ENCODE peak calls at places on chromosomes 16 and 17, in ten cellular contexts. L is IMR-90, P is tibial artery, G is neural progenitor cell, C is A673, Z is H9, Q is osteoblast, S is PC-9, M is colonic mucosa, X is Caco-2. D is an unnamed sample. For H3K4me1, the result is how much of the 10 kb centered on the place peaks cover.

GRCh38 chr16:80117731-80118130 is 423.1 kb upstream of the DYNLRB2 start:
- DNase-seq in P (no peak), G (no peak), Q (no peak), M (no peak), L (no peak), S (no peak), X (no peak), C (no peak), Z (no peak), D (no peak)

GRCh38 chr17:488993-489757 is 136.6 kb upstream of the RPH3AL start:
- DNase-seq in C (peak), M (no peak), P (no peak), S (peak), X (peak), G (peak), Q (no peak), L (peak), Z (peak), D (no peak)

GRCh38 chr17:77942111-77942988 is 16.2 kb upstream of the TNRC6C start:
- DNase-seq in Q (no peak), X (no peak), Z (no peak), M (no peak), P (no peak), L (no peak), G (peak), C (no peak), S (no peak), D (no peak)

GRCh38 chr16:4194661-4195060 is 47.2 kb downstream of the SRL start:
- DNase-seq in X (no peak), L (no peak), S (no peak), Z (no peak), C (no peak), G (no peak), P (no peak), M (no peak), Q (peak), D (no peak)

GRCh38 chr16:85857406-85857805 is 41.6 kb upstream of the IRF8 start:
- DNase-seq in G (no peak), Z (no peak), C (no peak), P (peak), X (no peak), M (peak), S (no peak), Q (peak), L (no peak), D (no peak)

GRCh38 chr17:43416998-43417891 is 18.5 kb downstream of the ARL4D start:
- DNase-seq in S (no peak), X (no peak), Q (peak), L (peak), Z (no peak), C (no peak), M (peak), P (peak), G (no peak), D (no peak)

GRCh38 chr16:75997606-75998005 is 271.3 kb upstream of the CPHXL start:
- DNase-seq in S (no peak), Z (no peak), L (no peak), M (no peak), P (no peak), X (no peak), G (no peak), Q (no peak), C (no peak), D (peak)

GRCh38 chr16:11064846-11065245 is 120.5 kb downstream of the CLEC16A start:
- DNase-seq in P (no peak), X (no peak), Q (no peak), L (no peak), C (no peak), Z (no peak), S (no peak), G (no peak), M (no peak), D (no peak)

GRCh38 chr17:18182978-18183333 is 672 bp upstream of the ALKBH5 start:
- DNase-seq in M (peak), Q (peak), L (peak), C (peak), Z (no peak), P (peak), G (no peak), X (peak), S (peak), D (no peak)

GRCh38 chr17:42289863-42290165 is 1.5 kb downstream of the STAT5A start:
- DNase-seq in Z (no peak), M (no peak), C (no peak), X (no peak), L (no peak), G (no peak), S (no peak), P (no peak), Q (no peak), D (no peak)

GRCh38 chr17:42153919-42154491 is 784 bp downstream of the RAB5C start:
- DNase-seq in S (no peak), G (peak), C (no peak), X (peak), P (no peak), L (peak), M (peak), Z (no peak), Q (peak), D (no peak)

GRCh38 chr16:26058326-26058725 is 366.6 kb downstream of the HS3ST4 start:
- DNase-seq in C (no peak), P (no peak), G (peak), L (no peak), M (no peak), X (no peak), S (no peak), Z (no peak), Q (no peak), D (no peak)

GRCh38 chr17:57480438-57481196 is 224.3 kb downstream of the MSI2 start:
- DNase-seq in G (no peak), C (peak), S (peak), Z (no peak), X (no peak), Q (no peak), P (no peak), M (no peak), L (peak), D (peak)

GRCh38 chr16:66904428-66904845 is 14.2 kb downstream of the CDH16 start:
- DNase-seq in Q (no peak), S (no peak), P (no peak), G (no peak), L (no peak), Z (no peak), M (no peak), C (no peak), X (no peak), D (no peak)

GRCh38 chr16:6483634-6484033 is 849.0 kb upstream of the RBFOX1 start:
- DNase-seq in L (no peak), Z (peak), G (peak), S (no peak), P (no peak), X (no peak), M (no peak), Q (no peak), C (no peak), D (no peak)

GRCh38 chr17:38749222-38750043 is 1.3 kb upstream of the PCGF2 start:
- DNase-seq in M (peak), C (peak), S (peak), P (peak), X (peak), G (peak), Z (peak), L (peak), Q (peak), D (no peak)

GRCh38 chr17:63382826-63383225 is 63.3 kb downstream of the CYB561 start:
- DNase-seq in Z (no peak), M (no peak), Q (peak), S (no peak), G (no peak), L (peak), C (no peak), P (no peak), X (no peak), D (no peak)

GRCh38 chr17:72373910-72374741 is 253.3 kb downstream of the SOX9 start:
- DNase-seq in S (no peak), X (no peak), M (no peak), P (no peak), C (peak), Z (no peak), Q (peak), G (peak), L (peak), D (no peak)

GRCh38 chr17:17783121-17783824 is 53.5 kb downstream of the SREBF1 start:
- DNase-seq in S (peak), Q (no peak), C (peak), X (peak), L (no peak), M (peak), P (peak), Z (peak), G (peak), D (peak)

GRCh38 chr16:11462036-11462435 is 116.8 kb downstream of the RMI2 start:
- DNase-seq in X (no peak), M (no peak), G (no peak), C (no peak), Q (no peak), P (no peak), S (no peak), Z (no peak), L (no peak), D (no peak)

GRCh38 chr16:6749714-6750113 is 582.9 kb upstream of the RBFOX1 start:
- DNase-seq in M (no peak), X (no peak), L (no peak), P (no peak), Q (no peak), S (no peak), C (no peak), G (no peak), Z (no peak), D (no peak)

GRCh38 chr16:47983999-47984580 is 171.7 kb downstream of the ABCC12 start:
- DNase-seq in Z (no peak), M (no peak), S (no peak), L (no peak), Q (no peak), C (no peak), G (no peak), P (no peak), X (no peak), D (no peak)

GRCh38 chr16:27244363-27244755 is 24.2 kb downstream of the NSMCE1 start:
- DNase-seq in C (no peak), L (no peak), P (peak), S (no peak), Z (peak), M (no peak), Q (no peak), X (no peak), G (no peak), D (no peak)

GRCh38 chr16:63613701-63614100 is 1508.2 kb downstream of the CDH11 start:
- DNase-seq in C (no peak), L (peak), G (no peak), Z (no peak), P (no peak), X (no peak), S (no peak), Q (peak), M (no peak), D (peak)

GRCh38 chr17:58391302-58391984 is 25.9 kb downstream of the RNF43 start:
- DNase-seq in X (peak), C (peak), S (peak), P (no peak), L (no peak), G (no peak), Q (no peak), Z (no peak), M (peak), D (peak)

GRCh38 chr17:32517982-32518381 is 31.2 kb downstream of the CDK5R1 start:
- DNase-seq in Z (no peak), S (no peak), C (no peak), G (no peak), P (peak), X (no peak), M (no peak), L (no peak), Q (no peak), D (no peak)

GRCh38 chr17:32520737-32521399 is 34.1 kb downstream of the CDK5R1 start:
- DNase-seq in C (no peak), P (peak), Q (peak), G (no peak), M (no peak), S (no peak), Z (no peak), X (no peak), L (no peak), D (no peak)

GRCh38 chr17:32519769-32520701 is 33.2 kb downstream of the CDK5R1 start:
- DNase-seq in L (no peak), Z (peak), C (no peak), P (peak), Q (peak), X (no peak), G (peak), M (peak), S (no peak), D (peak)

GRCh38 chr17:32516940-32517711 is 30.3 kb downstream of the CDK5R1 start:
- DNase-seq in G (no peak), C (peak), S (no peak), L (no peak), Q (peak), M (no peak), X (no peak), P (peak), Z (no peak), D (no peak)

DNA sequence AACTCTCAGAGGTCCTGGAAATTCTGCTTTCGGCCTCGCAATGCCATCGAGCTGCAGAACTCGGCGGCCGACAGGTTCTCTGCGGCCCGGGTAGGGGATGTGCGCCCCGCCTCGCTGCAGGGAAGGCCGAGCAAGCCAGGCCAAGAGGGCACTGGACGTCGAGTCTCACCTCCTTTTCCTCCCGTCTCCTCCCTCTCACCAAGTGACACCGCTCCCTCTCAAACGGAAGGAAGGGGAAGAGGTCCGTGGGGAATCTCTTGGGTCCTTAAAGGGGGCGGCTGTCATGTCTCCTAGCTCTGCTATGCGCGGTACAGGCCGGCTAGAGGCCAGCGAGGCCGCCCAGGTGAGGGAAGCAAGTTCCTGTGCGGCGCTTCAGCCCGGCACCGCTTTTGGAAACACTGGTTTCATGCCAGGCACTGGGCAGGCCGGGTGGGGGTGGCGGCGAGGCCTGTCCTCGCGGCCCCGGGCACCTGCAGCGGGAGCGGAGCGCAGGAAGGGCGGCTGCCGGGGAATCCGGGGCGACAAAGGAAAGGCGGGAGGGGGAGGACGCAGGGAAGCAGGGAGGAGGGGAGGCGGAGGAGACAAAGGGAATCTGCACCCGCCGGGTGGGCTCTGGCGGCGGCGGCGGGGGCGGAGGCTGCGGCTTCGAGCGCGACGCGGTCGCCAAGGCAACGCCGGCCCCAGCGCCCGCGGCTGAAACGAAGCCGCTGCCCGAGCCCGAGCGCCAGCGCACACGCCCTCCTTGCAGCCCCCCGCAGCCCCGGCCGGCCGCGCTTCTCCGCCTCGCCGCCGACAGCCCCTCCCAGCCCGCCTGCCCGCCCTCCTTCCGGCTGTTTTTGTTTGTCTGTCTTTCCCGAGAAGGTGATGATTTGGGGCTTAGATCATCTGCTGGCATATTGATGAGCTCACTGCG is 32.3 kb downstream of the CDK5R1 start:
- DNase-seq in S (peak), Z (peak), X (no peak), P (peak), M (peak), L (no peak), G (peak), C (peak), Q (peak), D (peak)
- H3K4me1 ChIP-seq in S (under half), Z (under half), X (under half), P (under half), M (under half), L (under half), G (half or more), C (under half), Q (under half), D (under half)

GRCh38 chr16:31528726-31529397 is 1.2 kb downstream of the AHSP start:
- DNase-seq in L (peak), S (no peak), G (no peak), C (no peak), Z (peak), P (no peak), M (no peak), X (no peak), Q (peak), D (no peak)
- TF ChIP-seq CTCF in L (no peak), S (no peak), G (no peak), C (no peak), Z (no peak), P (no peak), M (no peak), X (no peak), Q (no peak), D (no peak)

GRCh38 chr16:57998992-57999365 is 1.5 kb downstream of the ZNF319 start:
- DNase-seq in Q (no peak), C (no peak), G (no peak), L (no peak), S (no peak), M (no peak), P (no peak), Z (no peak), X (no peak), D (no peak)

GRCh38 chr16:57997176-57997527 is 3.3 kb downstream of the ZNF319 start:
- DNase-seq in P (no peak), M (no peak), S (no peak), C (no peak), L (no peak), Q (no peak), X (no peak), G (no peak), Z (no peak), D (no peak)

GRCh38 chr16:57998484-57998883 is 2.0 kb downstream of the ZNF319 start:
- DNase-seq in Z (peak), X (no peak), S (peak), M (peak), G (no peak), P (no peak), C (no peak), Q (peak), L (no peak), D (peak)

GRCh38 chr16:57996406-57997175 is 3.9 kb downstream of the ZNF319 start:
- DNase-seq in M (no peak), P (no peak), Z (no peak), S (no peak), L (no peak), C (no peak), X (no peak), Q (peak), G (no peak), D (no peak)

DNA sequence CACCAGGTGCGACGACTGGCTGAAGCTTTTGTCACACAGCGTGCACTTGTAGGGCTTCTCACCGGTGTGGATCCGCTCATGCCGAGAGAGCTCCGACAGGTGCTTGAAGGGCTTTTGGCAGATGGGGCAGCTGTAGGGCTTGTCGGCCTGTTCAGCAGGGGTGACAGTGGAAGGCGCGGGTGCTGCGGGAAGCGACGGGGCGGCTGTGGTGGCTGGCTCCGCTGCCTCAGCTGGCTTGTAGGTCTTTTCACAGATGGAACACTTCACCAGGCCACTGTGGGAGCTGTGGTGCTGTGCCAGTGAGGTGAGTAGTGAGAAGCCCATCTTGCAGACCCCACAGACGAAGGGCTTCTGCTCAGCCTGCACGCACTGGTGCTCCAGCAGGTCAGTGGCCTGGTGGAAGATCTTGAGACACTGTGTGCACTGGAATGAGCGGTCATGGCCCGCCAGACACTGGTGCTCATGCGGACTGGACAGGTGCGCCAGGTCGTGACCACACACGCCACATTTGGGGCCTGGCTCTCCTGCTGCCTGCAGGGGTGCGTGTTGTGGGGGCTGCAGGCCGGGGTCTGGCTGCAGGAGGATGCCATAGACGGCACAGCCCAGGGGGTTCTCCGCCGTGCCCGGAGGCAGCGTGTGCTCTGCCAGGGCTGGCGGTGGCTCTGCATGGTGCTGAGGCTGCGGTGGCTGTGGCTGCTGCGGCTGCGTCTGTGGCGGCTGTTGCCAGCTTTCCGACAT is 2.8 kb downstream of the ZNF319 start:
- DNase-seq in Z (no peak), L (no peak), C (no peak), X (no peak), M (no peak), G (no peak), Q (peak), P (no peak), S (no peak), D (no peak)
- H3K4me1 ChIP-seq in Z (under half), L (under half), C (under half), X (under half), M (under half), G (under half), Q (under half), P (under half), S (half or more), D (under half)

GRCh38 chr17:70271200-70271599 is 101.9 kb downstream of the KCNJ2 start:
- DNase-seq in Q (no peak), G (peak), P (no peak), M (no peak), S (no peak), L (no peak), X (no peak), C (no peak), Z (no peak), D (no peak)
- TF ChIP-seq CTCF in Q (no peak), G (no peak), P (no peak), M (no peak), S (no peak), L (no peak), X (no peak), C (no peak), Z (no peak), D (no peak)

GRCh38 chr17:50053654-50053960 is 2.3 kb upstream of the ITGA3 start:
- DNase-seq in C (no peak), Q (peak), Z (no peak), M (no peak), S (no peak), P (no peak), L (peak), G (no peak), X (no peak), D (no peak)
- H3K4me1 ChIP-seq in C (under half), Q (half or more), Z (under half), M (under half), S (half or more), P (half or more), L (under half), G (under half), X (under half), D (under half)

GRCh38 chr17:67466251-67466650 is 89.2 kb downstream of the PITPNC1 start:
- DNase-seq in G (no peak), C (no peak), X (no peak), Z (no peak), P (no peak), M (no peak), S (no peak), L (no peak), Q (no peak), D (no peak)
- TF ChIP-seq CTCF in G (no peak), C (no peak), X (no peak), Z (no peak), P (no peak), M (no peak), S (no peak), L (no peak), Q (no peak), D (no peak)

DNA sequence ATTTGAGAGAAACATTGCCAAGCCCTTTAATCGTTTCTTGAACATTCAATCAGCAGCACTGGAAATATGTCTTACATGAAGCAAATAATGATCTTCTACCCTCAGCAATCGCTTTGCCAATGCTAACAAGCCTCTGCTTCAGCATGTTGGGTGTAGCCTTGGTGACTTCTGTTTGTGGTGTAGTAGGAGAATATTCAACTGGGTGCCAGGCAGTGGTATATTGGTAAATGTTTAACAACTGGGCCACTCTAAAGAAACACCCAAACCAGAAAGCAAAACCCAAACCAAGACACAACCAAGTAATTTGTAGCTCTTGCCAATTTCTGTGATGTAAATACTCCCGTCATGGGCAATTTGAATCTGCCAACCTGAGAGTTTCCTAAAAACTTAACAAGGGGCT is 9.7 kb downstream of the CDH13 start:
- DNase-seq in Z (no peak), M (peak), Q (no peak), C (no peak), P (no peak), G (no peak), S (no peak), X (no peak), L (no peak), D (no peak)
- H3K4me1 ChIP-seq in Z (under half), M (under half), Q (under half), C (under half), P (under half), G (under half), S (under half), X (under half), L (under half), D (half or more)

GRCh38 chr17:28896884-28897768 is at the start of gene FLOT2:
- DNase-seq in L (peak), X (peak), G (peak), Q (peak), Z (peak), C (peak), S (peak), P (peak), M (peak), D (peak)
- TF ChIP-seq CTCF in L (peak), X (peak), G (peak), Q (no peak), Z (peak), C (peak), S (no peak), P (no peak), M (no peak), D (peak)